ENCODE peak calls at places on chromosomes 6 and 20, in seven cellular contexts. One of them, this sample, is unnamed.
A peak's percentile ranks its signal among the peaks of the same experiment; 100 is the strongest.

GRCh38 chr6:52232990-52233389 is 11.3 kb downstream of the IL17F start:
- DNase-seq in heart left ventricle: no peak
- DNase-seq in HepG2: no peak
- DNase-seq in spleen: no peak
- DNase-seq in kidney: no peak
- DNase-seq in aorta: no peak
- DNase-seq in heart right ventricle: no peak
- DNase-seq in this sample: no peak

GRCh38 chr6:37480951-37481597 is 18.6 kb downstream of the CCDC167 start:
- DNase-seq in heart right ventricle: no peak
- DNase-seq in HepG2: no peak
- DNase-seq in heart left ventricle: no peak
- DNase-seq in spleen: no peak
- DNase-seq in aorta: no peak
- DNase-seq in kidney: no peak
- DNase-seq in this sample: no peak

GRCh38 chr6:11317885-11318771 is 85.7 kb upstream of the NEDD9 start:
- DNase-seq in heart left ventricle: peak; percentile 73
- DNase-seq in HepG2: peak; percentile 82
- DNase-seq in heart right ventricle: peak; percentile 62
- DNase-seq in aorta: peak; percentile 86
- DNase-seq in kidney: peak; percentile 78
- DNase-seq in spleen: no peak
- DNase-seq in this sample: peak; percentile 59

GRCh38 chr6:24078200-24078599 is 47.8 kb upstream of the NRSN1 start:
- DNase-seq in aorta: no peak
- DNase-seq in heart right ventricle: no peak
- DNase-seq in spleen: no peak
- DNase-seq in HepG2: no peak
- DNase-seq in kidney: no peak
- DNase-seq in heart left ventricle: no peak
- DNase-seq in this sample: no peak

GRCh38 chr20:62059926-62060630 is 5.6 kb downstream of the TAF4 start:
- DNase-seq in HepG2: no peak
- DNase-seq in spleen: peak; percentile 68
- DNase-seq in heart right ventricle: no peak
- DNase-seq in kidney: no peak
- DNase-seq in heart left ventricle: no peak
- DNase-seq in aorta: no peak
- DNase-seq in this sample: no peak

GRCh38 chr20:11891081-11891826 is 26.4 kb upstream of the BTBD3 start:
- DNase-seq in spleen: peak; percentile 81
- DNase-seq in kidney: peak; percentile 87
- DNase-seq in HepG2: peak; percentile 80
- DNase-seq in heart right ventricle: peak; percentile 64
- DNase-seq in heart left ventricle: peak; percentile 77
- DNase-seq in aorta: peak; percentile 86
- DNase-seq in this sample: peak; percentile 75

GRCh38 chr6:5084192-5084786 is 852 bp upstream of the PPP1R3G start:
- DNase-seq in heart right ventricle: no peak
- DNase-seq in spleen: peak; percentile 82
- DNase-seq in heart left ventricle: peak; percentile 71
- DNase-seq in kidney: no peak
- DNase-seq in aorta: no peak
- DNase-seq in HepG2: no peak
- DNase-seq in this sample: no peak

GRCh38 chr6:40755046-40755681 is 168.0 kb upstream of the LRFN2 start:
- DNase-seq in HepG2: no peak
- DNase-seq in kidney: peak; percentile 48
- DNase-seq in heart right ventricle: no peak
- DNase-seq in spleen: no peak
- DNase-seq in heart left ventricle: no peak
- DNase-seq in aorta: no peak
- DNase-seq in this sample: no peak

GRCh38 chr6:6399568-6399967 is 79.1 kb upstream of the F13A1 start:
- DNase-seq in heart left ventricle: no peak
- DNase-seq in spleen: no peak
- DNase-seq in heart right ventricle: no peak
- DNase-seq in aorta: no peak
- DNase-seq in kidney: no peak
- DNase-seq in HepG2: no peak
- DNase-seq in this sample: no peak

GRCh38 chr6:5723905-5724691 is 282.6 kb downstream of the NRN1 start:
- DNase-seq in heart right ventricle: peak; percentile 38
- DNase-seq in heart left ventricle: peak; percentile 41
- DNase-seq in aorta: no peak
- DNase-seq in kidney: no peak
- DNase-seq in spleen: peak; percentile 88
- DNase-seq in HepG2: no peak
- DNase-seq in this sample: peak; percentile 65

GRCh38 chr6:154277578-154278128 is 79.0 kb downstream of the IPCEF1 start:
- DNase-seq in heart right ventricle: no peak
- DNase-seq in HepG2: no peak
- DNase-seq in spleen: no peak
- DNase-seq in heart left ventricle: no peak
- DNase-seq in aorta: no peak
- DNase-seq in kidney: no peak
- DNase-seq in this sample: no peak

GRCh38 chr6:16684195-16684689 is 77.0 kb downstream of the ATXN1 start:
- DNase-seq in heart left ventricle: no peak
- DNase-seq in heart right ventricle: no peak
- DNase-seq in spleen: no peak
- DNase-seq in HepG2: peak; percentile 78
- DNase-seq in kidney: no peak
- DNase-seq in aorta: no peak
- DNase-seq in this sample: peak; percentile 73

GRCh38 chr6:34260576-34261267 is 11.9 kb upstream of the SMIM29 start:
- DNase-seq in kidney: no peak
- DNase-seq in spleen: peak; percentile 16
- DNase-seq in HepG2: no peak
- DNase-seq in heart left ventricle: no peak
- DNase-seq in aorta: no peak
- DNase-seq in heart right ventricle: no peak
- DNase-seq in this sample: no peak

GRCh38 chr6:6002005-6002808 is 4.5 kb downstream of the NRN1 start:
- DNase-seq in heart left ventricle: no peak
- DNase-seq in kidney: no peak
- DNase-seq in heart right ventricle: no peak
- DNase-seq in aorta: peak; percentile 72
- DNase-seq in HepG2: no peak
- DNase-seq in spleen: no peak
- DNase-seq in this sample: no peak

GRCh38 chr20:440636-441035 is 21.7 kb downstream of the TBC1D20 start:
- DNase-seq in heart right ventricle: no peak
- DNase-seq in kidney: no peak
- DNase-seq in heart left ventricle: no peak
- DNase-seq in spleen: no peak
- DNase-seq in aorta: no peak
- DNase-seq in HepG2: no peak
- DNase-seq in this sample: no peak

GRCh38 chr20:10508060-10508459 is 73.0 kb downstream of the SLX4IP start:
- DNase-seq in HepG2: no peak
- DNase-seq in heart left ventricle: no peak
- DNase-seq in heart right ventricle: no peak
- DNase-seq in spleen: no peak
- DNase-seq in aorta: peak; percentile 78
- DNase-seq in kidney: no peak
- DNase-seq in this sample: no peak
- H3K4me1 ChIP-seq in HepG2: peaks cover 33% of the 10 kb centered on the region
- H3K4me1 ChIP-seq in heart left ventricle: peaks cover 44% of the 10 kb centered on the region
- H3K4me1 ChIP-seq in heart right ventricle: peaks cover 5% of the 10 kb centered on the region
- H3K4me1 ChIP-seq in spleen: peaks cover 12% of the 10 kb centered on the region
- H3K4me1 ChIP-seq in aorta: peaks cover 5% of the 10 kb centered on the region
- H3K4me1 ChIP-seq in kidney: peaks cover 18% of the 10 kb centered on the region
- H3K4me1 ChIP-seq in this sample: peaks cover 61% of the 10 kb centered on the region

GRCh38 chr6:131638013-131638412 is 911 bp downstream of the ENPP3 start:
- DNase-seq in kidney: no peak
- DNase-seq in heart right ventricle: no peak
- DNase-seq in spleen: no peak
- DNase-seq in HepG2: no peak
- DNase-seq in heart left ventricle: no peak
- DNase-seq in aorta: no peak
- DNase-seq in this sample: no peak
- H3K27ac ChIP-seq in kidney: no peak overlapping the region
- H3K27ac ChIP-seq in heart right ventricle: no peak overlapping the region
- H3K27ac ChIP-seq in spleen: no peak overlapping the region
- H3K27ac ChIP-seq in HepG2: no peak overlapping the region
- H3K27ac ChIP-seq in heart left ventricle: no peak overlapping the region
- H3K27ac ChIP-seq in aorta: no peak overlapping the region
- H3K27ac ChIP-seq in this sample: no peak overlapping the region

DNA sequence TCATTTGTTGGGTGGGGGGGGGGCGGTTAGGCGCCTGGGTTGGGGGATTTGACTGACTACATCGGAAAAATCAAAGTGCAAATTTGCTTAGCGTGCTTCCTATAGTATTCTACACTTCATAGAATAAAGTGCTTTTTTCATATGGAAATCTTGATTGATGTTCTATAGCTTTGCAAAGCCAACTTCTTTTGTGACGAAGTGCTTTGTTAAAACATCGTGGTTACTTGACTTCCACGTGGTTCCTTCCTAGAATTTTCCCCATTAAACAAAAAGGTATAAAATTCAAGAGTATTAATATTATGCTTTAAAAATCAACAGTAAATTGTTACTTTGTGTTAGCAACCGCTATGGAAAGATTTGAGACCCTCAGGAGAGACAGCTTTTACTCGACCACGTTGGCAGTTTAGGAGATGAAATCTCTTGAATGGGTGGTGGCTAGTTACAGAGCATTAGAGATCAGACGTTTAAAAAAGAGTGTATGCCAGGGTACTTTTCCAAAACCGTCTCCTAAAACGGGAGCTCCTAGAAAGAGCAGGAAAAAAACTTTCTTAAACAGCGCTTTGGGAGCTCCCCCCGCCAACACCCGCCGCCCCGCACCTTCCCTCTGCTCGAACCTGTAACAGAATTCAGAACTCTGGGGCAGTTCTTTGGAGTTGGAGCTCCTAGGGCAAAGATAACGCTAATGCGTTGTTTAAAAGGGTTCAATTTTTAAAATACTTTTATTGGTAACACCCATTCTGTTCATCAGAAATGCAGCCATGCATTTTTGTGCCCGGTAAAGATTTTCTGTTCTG is 923 bp downstream of the GJA1 start:
- DNase-seq in spleen: no peak
- DNase-seq in heart right ventricle: no peak
- DNase-seq in kidney: no peak
- DNase-seq in HepG2: no peak
- DNase-seq in aorta: no peak
- DNase-seq in heart left ventricle: peak; percentile 31
- DNase-seq in this sample: no peak
- H3K4me1 ChIP-seq in spleen: no peaks in the 10 kb centered on the region
- H3K4me1 ChIP-seq in heart right ventricle: no peaks in the 10 kb centered on the region
- H3K4me1 ChIP-seq in kidney: no peaks in the 10 kb centered on the region
- H3K4me1 ChIP-seq in HepG2: no peaks in the 10 kb centered on the region
- H3K4me1 ChIP-seq in aorta: peaks cover 3% of the 10 kb centered on the region
- H3K4me1 ChIP-seq in heart left ventricle: peaks cover 34% of the 10 kb centered on the region
- H3K4me1 ChIP-seq in this sample: peaks cover 4% of the 10 kb centered on the region

DNA sequence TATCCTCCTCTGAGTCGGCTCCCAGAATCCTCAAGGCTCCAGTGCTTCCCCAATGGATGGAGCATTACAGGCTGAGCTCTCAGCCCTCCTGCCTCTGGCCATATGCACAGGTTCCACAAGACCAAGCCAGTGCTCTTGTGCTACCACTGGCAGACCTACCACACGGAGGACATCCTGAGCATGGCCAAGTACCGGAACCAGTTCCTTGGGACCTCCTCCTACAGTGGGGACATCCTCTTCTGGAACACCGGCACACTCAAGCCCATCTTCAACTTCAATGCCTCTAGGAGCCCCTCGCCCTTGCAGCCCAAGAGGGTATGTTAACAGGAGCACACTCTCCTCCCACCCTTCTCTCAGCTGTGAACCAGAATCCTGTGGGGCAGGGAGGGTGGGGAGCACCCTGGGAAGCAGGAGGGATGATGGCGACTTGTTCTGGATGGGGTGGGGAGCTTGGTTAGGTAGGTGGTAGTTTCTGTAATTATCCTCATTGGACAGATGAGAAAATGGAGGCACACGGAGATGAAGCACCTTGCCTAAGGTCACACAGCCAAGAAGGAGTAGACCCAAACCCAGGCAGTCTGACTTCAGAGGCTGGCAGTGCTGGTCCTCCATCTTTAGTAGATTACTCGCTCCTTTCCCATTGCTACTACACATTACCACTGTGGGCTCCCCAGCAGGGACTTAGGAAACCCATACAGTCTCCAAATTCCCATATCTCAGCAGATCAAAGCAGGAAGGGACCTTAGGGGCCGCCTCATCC is 58.6 kb downstream of the EFCAB8 start:
- DNase-seq in spleen: no peak
- DNase-seq in heart left ventricle: no peak
- DNase-seq in aorta: peak; percentile 34
- DNase-seq in kidney: no peak
- DNase-seq in HepG2: no peak
- DNase-seq in heart right ventricle: no peak
- DNase-seq in this sample: peak; percentile 1
- H3K27ac ChIP-seq in spleen: no peak overlapping the region
- H3K27ac ChIP-seq in heart left ventricle: no peak overlapping the region
- H3K27ac ChIP-seq in aorta: no peak overlapping the region
- H3K27ac ChIP-seq in kidney: no peak overlapping the region
- H3K27ac ChIP-seq in HepG2: no peak overlapping the region
- H3K27ac ChIP-seq in heart right ventricle: no peak overlapping the region
- H3K27ac ChIP-seq in this sample: no peak overlapping the region

GRCh38 chr6:3654898-3655297 is 96.6 kb downstream of the PXDC1 start:
- DNase-seq in spleen: no peak
- DNase-seq in heart right ventricle: no peak
- DNase-seq in aorta: no peak
- DNase-seq in kidney: no peak
- DNase-seq in HepG2: no peak
- DNase-seq in heart left ventricle: no peak
- DNase-seq in this sample: no peak
- H3K4me1 ChIP-seq in spleen: no peaks in the 10 kb centered on the region
- H3K4me1 ChIP-seq in heart right ventricle: no peaks in the 10 kb centered on the region
- H3K4me1 ChIP-seq in aorta: no peaks in the 10 kb centered on the region
- H3K4me1 ChIP-seq in kidney: no peaks in the 10 kb centered on the region
- H3K4me1 ChIP-seq in HepG2: no peaks in the 10 kb centered on the region
- H3K4me1 ChIP-seq in heart left ventricle: no peaks in the 10 kb centered on the region
- H3K4me1 ChIP-seq in this sample: no peaks in the 10 kb centered on the region

DNA sequence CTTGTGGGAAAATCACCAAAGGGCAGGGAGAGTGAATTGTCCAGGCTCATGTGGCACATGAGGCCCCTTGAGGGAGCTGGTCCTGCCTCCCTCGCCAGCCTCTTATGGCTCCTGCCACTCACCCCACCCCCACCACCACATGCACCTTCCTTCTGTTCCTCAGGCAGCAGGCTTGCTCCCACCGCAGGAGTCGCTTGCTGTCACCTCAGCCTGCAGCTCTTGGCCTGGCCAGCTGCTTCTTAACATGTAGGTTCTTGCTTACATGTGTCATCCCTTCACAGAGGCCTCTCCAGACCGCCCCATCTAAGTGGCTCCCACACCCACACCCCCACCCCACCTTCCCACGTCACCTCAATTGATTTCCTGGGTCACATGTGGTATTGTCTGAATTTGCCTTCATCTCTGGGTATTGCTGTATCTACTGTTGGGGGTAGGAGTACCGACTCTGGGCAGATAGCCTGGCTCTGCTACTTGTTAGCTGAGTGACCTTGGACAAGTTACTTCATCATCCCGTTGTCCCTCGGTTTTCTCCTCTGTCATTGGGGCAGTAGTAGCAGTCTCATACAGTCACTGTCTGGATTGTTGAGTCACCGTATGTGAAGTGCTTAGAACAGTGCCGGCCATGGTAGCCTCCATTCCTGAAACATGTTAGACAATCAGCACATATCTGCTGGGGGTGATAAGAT is 41.7 kb downstream of the SLC9A8 start:
- DNase-seq in kidney: no peak
- DNase-seq in aorta: no peak
- DNase-seq in HepG2: no peak
- DNase-seq in heart left ventricle: no peak
- DNase-seq in spleen: no peak
- DNase-seq in heart right ventricle: no peak
- DNase-seq in this sample: no peak
- H3K27ac ChIP-seq in kidney: no peak overlapping the region
- H3K27ac ChIP-seq in aorta: no peak overlapping the region
- H3K27ac ChIP-seq in HepG2: no peak overlapping the region
- H3K27ac ChIP-seq in heart left ventricle: no peak overlapping the region
- H3K27ac ChIP-seq in spleen: no peak overlapping the region
- H3K27ac ChIP-seq in heart right ventricle: no peak overlapping the region
- H3K27ac ChIP-seq in this sample: no peak overlapping the region

This sample was measured in lower lobe of right lung.